ENCODE peak calls at places on chromosomes 2 and 18, in seven cellular contexts. H is neural progenitor cell, O is AG04449, K is BE2C, E is hepatocyte, C is GM12865, Y is cardiac fibroblast. W is an unnamed sample.
A peak's percentile ranks its signal among the peaks of the same experiment; 100 is the strongest.

GRCh38 chr18:75244336-75244735 is 33.7 kb downstream of the TSHZ1 start:
- DNase-seq in H (peak; percentile 44), O (no peak), K (peak; percentile 51), E (peak; percentile 34), C (no peak), Y (no peak), W (no peak)

GRCh38 chr2:58194451-58194850 is 46.7 kb downstream of the FANCL start:
- DNase-seq in H (no peak), O (no peak), K (no peak), E (no peak), C (no peak), Y (no peak), W (no peak)

GRCh38 chr18:62715829-62716678 is 713 bp downstream of the PHLPP1 start:
- DNase-seq in H (peak; percentile 74), O (no peak), K (peak; percentile 29), E (peak; percentile 81), C (peak; percentile 90), Y (peak; percentile 64), W (no peak)

GRCh38 chr2:190170673-190171072 is 108.1 kb upstream of the MSTN start:
- DNase-seq in H (no peak), O (no peak), K (no peak), E (no peak), C (no peak), Y (no peak), W (no peak)

GRCh38 chr2:133092571-133092970 is 422.6 kb upstream of the LYPD1 start:
- DNase-seq in H (no peak), O (no peak), K (no peak), E (no peak), C (no peak), Y (no peak), W (no peak)

GRCh38 chr2:218733615-218734021 is 23.0 kb downstream of the TTLL4 start:
- DNase-seq in H (no peak), O (peak; percentile 36), K (no peak), E (no peak), C (peak; percentile 72), Y (peak; percentile 84), W (peak; percentile 42)

GRCh38 chr18:62637807-62638687 is 77.3 kb upstream of the PHLPP1 start:
- DNase-seq in H (peak; percentile 38), O (no peak), K (peak; percentile 21), E (no peak), C (peak; percentile 79), Y (peak; percentile 5), W (no peak)

GRCh38 chr2:85178980-85179411 is 45.8 kb downstream of the TCF7L1 start:
- DNase-seq in H (peak; percentile 30), O (no peak), K (no peak), E (no peak), C (no peak), Y (no peak), W (no peak)

GRCh38 chr2:2698182-2699116 is 367.4 kb upstream of the MYT1L start:
- DNase-seq in H (peak; percentile 29), O (no peak), K (peak; percentile 48), E (peak; percentile 53), C (peak; percentile 12), Y (no peak), W (no peak)

GRCh38 chr2:186590538-186591441 is 934 bp downstream of the ITGAV start:
- DNase-seq in H (peak; percentile 54), O (no peak), K (peak; percentile 57), E (peak; percentile 47), C (peak; percentile 44), Y (peak; percentile 69), W (no peak)
- H3K4me3 ChIP-seq in H (peak overlapping the region; percentile 90), O (peak overlapping the region; percentile 87), K (peak overlapping the region; percentile 73), E (peak overlapping the region; percentile 96), C (peak overlapping the region; percentile 90), Y (peak overlapping the region; percentile 87), W (peak overlapping the region; percentile 90)

GRCh38 chr2:176149484-176150337 is 1.6 kb upstream of the HOXD4 start:
- DNase-seq in H (no peak), O (no peak), K (no peak), E (no peak), C (no peak), Y (no peak), W (no peak)

GRCh38 chr2:176150338-176151198 is 782 bp upstream of the HOXD4 start:
- DNase-seq in H (no peak), O (no peak), K (no peak), E (no peak), C (no peak), Y (no peak), W (no peak)

GRCh38 chr2:176147215-176147789 is 4.0 kb upstream of the HOXD4 start:
- DNase-seq in H (no peak), O (no peak), K (no peak), E (no peak), C (no peak), Y (no peak), W (no peak)

GRCh38 chr2:176147790-176148496 is 3.4 kb upstream of the HOXD4 start:
- DNase-seq in H (no peak), O (no peak), K (no peak), E (no peak), C (no peak), Y (no peak), W (no peak)

GRCh38 chr2:176148758-176149483 is 2.4 kb upstream of the HOXD4 start:
- DNase-seq in H (no peak), O (no peak), K (no peak), E (no peak), C (no peak), Y (no peak), W (no peak)
- H3K4me3 ChIP-seq in H (no peak overlapping the region), O (no peak overlapping the region), K (no peak overlapping the region), E (no peak overlapping the region), C (no peak overlapping the region), Y (no peak overlapping the region), W (no peak overlapping the region)

GRCh38 chr2:74149249-74149530 is 1.5 kb upstream of the BOLA3 start:
- DNase-seq in H (no peak), O (no peak), K (no peak), E (no peak), C (peak; percentile 19), Y (no peak), W (no peak)

GRCh38 chr2:74147729-74148456 is at the start of gene BOLA3:
- DNase-seq in H (peak; percentile 96), O (no peak), K (peak; percentile 89), E (peak; percentile 94), C (peak; percentile 93), Y (peak; percentile 82), W (no peak)

GRCh38 chr2:74146929-74147728 is 583 bp downstream of the BOLA3 start:
- DNase-seq in H (no peak), O (no peak), K (no peak), E (peak; percentile 41), C (peak; percentile 61), Y (peak; percentile 39), W (no peak)

GRCh38 chr2:74149570-74150319 is 2.0 kb upstream of the BOLA3 start:
- DNase-seq in H (no peak), O (no peak), K (no peak), E (no peak), C (no peak), Y (no peak), W (no peak)

GRCh38 chr2:74148457-74149248 is 941 bp upstream of the BOLA3 start:
- DNase-seq in H (no peak), O (no peak), K (no peak), E (no peak), C (no peak), Y (no peak), W (no peak)
- H3K4me3 ChIP-seq in H (peak overlapping the region; percentile 68), O (peak overlapping the region; percentile 74), K (peak overlapping the region; percentile 84), E (peak overlapping the region; percentile 46), C (peak overlapping the region; percentile 63), Y (peak overlapping the region; percentile 64), W (peak overlapping the region; percentile 73)

GRCh38 chr2:120442541-120442922 is 96.6 kb downstream of the INHBB start:
- DNase-seq in H (no peak), O (no peak), K (no peak), E (no peak), C (no peak), Y (no peak), W (no peak)
- H3K4me3 ChIP-seq in H (peak overlapping the region; percentile 50), O (no peak overlapping the region), K (no peak overlapping the region), E (peak overlapping the region; percentile 31), C (no peak overlapping the region), Y (peak overlapping the region; percentile 16), W (peak overlapping the region; percentile 28)

GRCh38 chr2:64608867-64609228 is 44.9 kb downstream of the SERTAD2 start:
- DNase-seq in H (no peak), O (no peak), K (no peak), E (no peak), C (no peak), Y (no peak), W (no peak)
- H3K4me3 ChIP-seq in H (peak overlapping the region; percentile 35), O (no peak overlapping the region), K (no peak overlapping the region), E (peak overlapping the region; percentile 50), C (peak overlapping the region; percentile 55), Y (peak overlapping the region; percentile 8), W (peak overlapping the region; percentile 32)

GRCh38 chr2:88606371-88607030 is 20.8 kb downstream of the EIF2AK3 start:
- DNase-seq in H (no peak), O (no peak), K (no peak), E (no peak), C (peak; percentile 88), Y (no peak), W (no peak)
- H3K4me3 ChIP-seq in H (no peak overlapping the region), O (no peak overlapping the region), K (no peak overlapping the region), E (no peak overlapping the region), C (peak overlapping the region; percentile 31), Y (no peak overlapping the region), W (no peak overlapping the region)

W was measured in skeletal muscle cell.